ENCODE peak calls at places on chromosomes 4 and X, in seven cellular contexts. F, D, Y, Q, X, A and J are unnamed samples.

GRCh38 chr4:37666625-37667071 is 19.5 kb downstream of the RELL1 start:
- DNase-seq in F (no peak), D (no peak), Y (peak; percentile 78), Q (no peak), X (no peak), A (no peak), J (no peak)

GRCh38 chr4:15717126-15717525 is 14.3 kb downstream of the BST1 start:
- DNase-seq in F (no peak), D (no peak), Y (peak; percentile 73), Q (no peak), X (no peak), A (no peak), J (no peak)

GRCh38 chr4:169407217-169407845 is 136.6 kb upstream of the SH3RF1 start:
- DNase-seq in F (no peak), D (no peak), Y (peak; percentile 26), Q (no peak), X (peak; percentile 46), A (no peak), J (no peak)

GRCh38 chr4:102564399-102564921 is 63.3 kb downstream of the NFKB1 start:
- DNase-seq in F (no peak), D (no peak), Y (peak; percentile 69), Q (no peak), X (no peak), A (no peak), J (peak; percentile 46)

GRCh38 chr4:20251061-20251795 is 477 bp upstream of the SLIT2 start:
- DNase-seq in F (no peak), D (no peak), Y (no peak), Q (no peak), X (no peak), A (no peak), J (no peak)

GRCh38 chr4:3010998-3011397 is 47.6 kb downstream of the GRK4 start:
- DNase-seq in F (no peak), D (no peak), Y (peak; percentile 89), Q (no peak), X (no peak), A (no peak), J (no peak)

GRCh38 chrX:136574548-136574947 is 42.5 kb downstream of the VGLL1 start:
- DNase-seq in F (peak; percentile 63), D (no peak), Y (no peak), Q (no peak), X (no peak), A (no peak), J (no peak)

GRCh38 chr4:145315828-145316227 is 135.4 kb upstream of the OTUD4 start:
- DNase-seq in F (no peak), D (no peak), Y (peak; percentile 98), Q (no peak), X (no peak), A (no peak), J (no peak)

GRCh38 chrX:69493193-69493592 is 10.9 kb upstream of the NALF2 start:
- DNase-seq in F (peak; percentile 56), D (no peak), Y (no peak), Q (no peak), X (peak; percentile 87), A (peak; percentile 6), J (no peak)

GRCh38 chrX:56762220-56762619 is 33.2 kb downstream of the NBDY start:
- DNase-seq in F (no peak), D (no peak), Y (no peak), Q (no peak), X (no peak), A (no peak), J (no peak)

GRCh38 chrX:107323786-107324492 is 117.5 kb downstream of the DNAAF6 start:
- DNase-seq in F (no peak), D (no peak), Y (no peak), Q (peak; percentile 14), X (peak; percentile 45), A (no peak), J (no peak)

GRCh38 chrX:9064694-9065093 is 30.8 kb upstream of the FAM9B start:
- DNase-seq in F (no peak), D (no peak), Y (no peak), Q (no peak), X (no peak), A (no peak), J (no peak)

GRCh38 chr4:173943547-173943946 is 339.9 kb downstream of the FBXO8 start:
- DNase-seq in F (peak; percentile 36), D (no peak), Y (no peak), Q (no peak), X (no peak), A (no peak), J (no peak)

GRCh38 chr4:142128529-142128928 is 492.1 kb downstream of the IL15 start:
- DNase-seq in F (no peak), D (no peak), Y (peak; percentile 44), Q (peak; percentile 15), X (no peak), A (no peak), J (no peak)

GRCh38 chrX:68199062-68199848 is 234.0 kb downstream of the OPHN1 start:
- DNase-seq in F (no peak), D (no peak), Y (no peak), Q (no peak), X (no peak), A (no peak), J (no peak)

GRCh38 chr4:108965472-108966076 is 202.7 kb upstream of the ETNPPL start:
- DNase-seq in F (no peak), D (no peak), Y (no peak), Q (no peak), X (no peak), A (no peak), J (no peak)